ENCODE peak calls at places on chromosome 6, in four cellular contexts. I, U, J and O are unnamed samples.

GRCh38 chr6:8336406-8336805 is 98.9 kb downstream of the SLC35B3 start:
- DNase-seq in I (no peak), J (no peak), U (no peak), O (no peak)

GRCh38 chr6:161152527-161152862 is 121.4 kb downstream of the AGPAT4 start:
- DNase-seq in U (no peak), J (no peak), I (no peak), O (no peak)

GRCh38 chr6:86558318-86558717 is 379.0 kb upstream of the HTR1E start:
- DNase-seq in I (no peak), J (no peak), U (no peak), O (no peak)

GRCh38 chr6:163249651-163250101 is 164.8 kb upstream of the QKI start:
- DNase-seq in J (peak; percentile 3), I (no peak), U (no peak), O (no peak)

GRCh38 chr6:20868397-20869185 is 334.3 kb downstream of the CDKAL1 start:
- DNase-seq in J (no peak), I (peak; percentile 4), U (no peak), O (no peak)

GRCh38 chr6:21748343-21749063 is 155.0 kb downstream of the SOX4 start:
- DNase-seq in J (peak; percentile 66), I (peak; percentile 49), U (no peak), O (peak; percentile 72)

GRCh38 chr6:54992789-54993188 is 146.2 kb downstream of the FAM83B start:
- DNase-seq in U (no peak), I (no peak), J (peak; percentile 14), O (peak; percentile 30)

GRCh38 chr6:1024587-1024986 is 287.3 kb upstream of the FOXQ1 start:
- DNase-seq in U (no peak), J (peak; percentile 93), I (peak; percentile 97), O (no peak)

GRCh38 chr6:33634203-33634727 is 13.1 kb downstream of the ITPR3 start:
- DNase-seq in J (peak; percentile 32), I (no peak), U (peak; percentile 55), O (no peak)

GRCh38 chr6:118509009-118509617 is 39.0 kb upstream of the PLN start:
- DNase-seq in J (peak; percentile 58), U (peak; percentile 23), I (peak; percentile 65), O (peak; percentile 65)

GRCh38 chr6:34182751-34183531 is 37.1 kb upstream of the GRM4 start:
- DNase-seq in J (no peak), U (no peak), I (no peak), O (no peak)

GRCh38 chr6:87661016-87661415 is 41.0 kb downstream of the AKIRIN2 start:
- DNase-seq in U (no peak), J (peak; percentile 58), I (peak; percentile 42), O (peak; percentile 45)

GRCh38 chr6:41594326-41594725 is 43.9 kb upstream of the MDFI start:
- DNase-seq in U (no peak), I (no peak), J (peak; percentile 89), O (no peak)

GRCh38 chr6:87366428-87366827 is 21.8 kb downstream of the C6orf163 start:
- DNase-seq in U (no peak), J (peak; percentile 14), I (no peak), O (peak; percentile 6)

GRCh38 chr6:139853302-139853992 is 479.0 kb upstream of the CITED2 start:
- DNase-seq in J (peak; percentile 66), U (no peak), I (no peak), O (peak; percentile 29)

GRCh38 chr6:167116109-167116837 is 6.6 kb upstream of the CCR6 start:
- DNase-seq in J (peak; percentile 16), I (no peak), U (peak; percentile 36), O (peak; percentile 35)

GRCh38 chr6:18307006-18307405 is 42.7 kb upstream of the DEK start:
- DNase-seq in U (peak; percentile 5), I (no peak), J (peak; percentile 64), O (peak; percentile 30)

GRCh38 chr6:13534536-13534935 is 39.9 kb upstream of the SIRT5 start:
- DNase-seq in I (no peak), U (no peak), J (no peak), O (no peak)

GRCh38 chr6:166331503-166332133 is 10.7 kb downstream of the SFT2D1 start:
- DNase-seq in U (no peak), I (no peak), J (no peak), O (no peak)

GRCh38 chr6:69294862-69295261 is 501.9 kb downstream of the LMBRD1 start:
- DNase-seq in I (no peak), U (no peak), J (no peak), O (no peak)

GRCh38 chr6:156881687-156882629 is 104.8 kb downstream of the ARID1B start:
- DNase-seq in J (no peak), I (peak; percentile 24), U (no peak), O (no peak)

GRCh38 chr6:156883497-156884252 is 106.5 kb downstream of the ARID1B start:
- DNase-seq in J (peak; percentile 27), U (no peak), I (peak; percentile 20), O (no peak)

GRCh38 chr6:156886409-156886808 is 109.2 kb downstream of the ARID1B start:
- DNase-seq in U (no peak), I (no peak), J (no peak), O (peak; percentile 57)

GRCh38 chr6:156885562-156885961 is 108.4 kb downstream of the ARID1B start:
- DNase-seq in U (no peak), J (no peak), I (no peak), O (no peak)

DNA sequence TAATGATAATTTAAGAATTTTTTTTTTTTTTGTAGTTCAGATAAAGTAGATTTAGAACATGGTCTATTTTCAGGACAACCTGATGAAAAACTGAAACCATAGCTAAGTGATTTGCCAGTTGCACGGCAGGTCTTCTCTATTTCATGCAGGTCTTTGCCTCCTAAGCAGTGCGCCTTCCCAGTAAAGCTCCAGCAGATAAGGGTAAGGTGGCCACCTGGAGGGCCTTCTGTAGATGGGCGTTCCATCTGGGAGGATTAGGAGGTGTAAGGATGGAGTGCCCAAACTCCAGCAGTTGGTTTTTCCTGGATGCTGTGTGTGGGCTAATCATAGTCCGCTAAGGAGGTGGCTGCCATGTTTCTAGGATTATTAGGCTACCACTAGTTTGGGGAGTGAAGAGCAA is 107.1 kb downstream of the ARID1B start:
- DNase-seq in U (no peak), J (no peak), I (no peak), O (no peak)
- H3K4me3 ChIP-seq in U (no peak overlapping the region), J (no peak overlapping the region), I (no peak overlapping the region), O (no peak overlapping the region)

GRCh38 chr6:12311106-12311505 is 20.9 kb downstream of the EDN1 start:
- DNase-seq in U (no peak), J (peak; percentile 12), I (no peak), O (no peak)
- H3K4me3 ChIP-seq in U (no peak overlapping the region), J (no peak overlapping the region), I (no peak overlapping the region), O (no peak overlapping the region)

GRCh38 chr6:150416120-150416519 is 47.3 kb downstream of the IYD start:
- DNase-seq in I (no peak), U (no peak), J (no peak), O (no peak)

GRCh38 chr6:150420428-150420827 is 51.6 kb downstream of the IYD start:
- DNase-seq in U (no peak), J (no peak), I (no peak), O (no peak)

GRCh38 chr6:150417247-150417646 is 48.4 kb downstream of the IYD start:
- DNase-seq in U (no peak), J (no peak), I (no peak), O (no peak)

GRCh38 chr6:150418825-150419594 is 50.2 kb downstream of the IYD start:
- DNase-seq in U (peak; percentile 72), J (peak; percentile 81), I (peak; percentile 65), O (peak; percentile 73)

GRCh38 chr6:150417899-150418824 is 49.4 kb downstream of the IYD start:
- DNase-seq in I (peak; percentile 93), J (peak; percentile 93), U (peak; percentile 80), O (peak; percentile 88)
- H3K4me3 ChIP-seq in I (peak overlapping the region; percentile 56), J (peak overlapping the region; percentile 64), U (no peak overlapping the region), O (peak overlapping the region; percentile 33)

GRCh38 chr6:164401871-164402270 is 907.5 kb downstream of the C6orf118 start:
- DNase-seq in J (peak; percentile 4), U (no peak), I (no peak), O (peak; percentile 40)

GRCh38 chr6:164398647-164399046 is 910.8 kb downstream of the C6orf118 start:
- DNase-seq in J (no peak), U (no peak), I (no peak), O (peak; percentile 15)

GRCh38 chr6:164396071-164397047 is 913.0 kb downstream of the C6orf118 start:
- DNase-seq in I (no peak), U (no peak), J (peak; percentile 30), O (peak; percentile 29)
- H3K4me3 ChIP-seq in I (no peak overlapping the region), U (no peak overlapping the region), J (peak overlapping the region; percentile 70), O (peak overlapping the region; percentile 28)

DNA sequence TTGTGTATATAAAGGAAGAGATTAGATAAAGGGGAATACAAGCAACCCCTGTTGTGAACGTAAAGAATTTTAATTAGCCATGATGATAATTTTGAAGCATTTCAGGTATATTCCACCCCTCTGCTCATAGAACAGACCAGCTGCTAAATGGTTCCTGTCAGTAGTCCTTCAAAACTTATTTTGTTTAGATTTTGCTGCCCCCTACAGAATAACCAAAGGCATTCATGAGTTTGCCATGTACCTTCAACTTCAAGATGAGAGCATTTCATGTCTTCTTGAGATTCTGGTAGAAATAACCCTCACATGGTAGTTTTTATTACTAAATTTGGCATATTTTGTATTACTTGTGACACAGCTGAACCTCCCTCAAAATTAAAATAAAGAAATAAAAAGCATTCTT is 1586.7 kb downstream of the HACE1 start:
- DNase-seq in J (no peak), I (no peak), U (peak; percentile 62), O (peak; percentile 0)
- H3K4me3 ChIP-seq in J (no peak overlapping the region), I (no peak overlapping the region), U (no peak overlapping the region), O (no peak overlapping the region)